ENCODE peak calls at places on chromosome 22, in six cellular contexts. N, T, A, P, I and F are unnamed samples.

GRCh38 chr22:32661296-32661695 is 140.2 kb upstream of the TIMP3 start:
- DNase-seq in P (no peak), N (no peak), I (no peak), T (peak), A (peak), F (no peak)

GRCh38 chr22:35218079-35218478 is 39.2 kb upstream of the HMGXB4 start:
- DNase-seq in T (no peak), N (no peak), P (peak), A (no peak), I (no peak), F (peak)

GRCh38 chr22:39456262-39457046 is at the start of gene MGAT3:
- DNase-seq in T (no peak), A (no peak), P (no peak), I (no peak), N (peak), F (no peak)

GRCh38 chr22:23061471-23062280 is 8.6 kb upstream of the GNAZ start:
- DNase-seq in T (no peak), P (no peak), N (no peak), A (no peak), I (no peak), F (no peak)

GRCh38 chr22:39994566-39995345 is at the start of gene FAM83F:
- DNase-seq in T (peak), N (peak), P (peak), I (no peak), A (peak), F (peak)

GRCh38 chr22:23053912-23054530 is 16.3 kb upstream of the GNAZ start:
- DNase-seq in P (no peak), I (no peak), A (no peak), T (no peak), N (no peak), F (no peak)

GRCh38 chr22:24430431-24431308 is 3.3 kb downstream of the ADORA2A start:
- DNase-seq in N (no peak), P (no peak), A (no peak), T (no peak), I (no peak), F (no peak)

GRCh38 chr22:45552580-45553332 is 50.1 kb downstream of the FBLN1 start:
- DNase-seq in I (no peak), P (peak), A (no peak), T (no peak), N (no peak), F (no peak)

GRCh38 chr22:41565403-41566054 is 4.7 kb downstream of the CSDC2 start:
- DNase-seq in I (no peak), N (no peak), A (peak), P (peak), T (peak), F (peak)

GRCh38 chr22:31891366-31892079 is 52.8 kb upstream of the YWHAH start:
- DNase-seq in T (no peak), A (no peak), I (no peak), N (peak), P (no peak), F (no peak)

GRCh38 chr22:41555325-41555724 is 5.5 kb upstream of the CSDC2 start:
- DNase-seq in A (no peak), N (no peak), T (no peak), P (no peak), I (no peak), F (no peak)

GRCh38 chr22:35337932-35338331 is 38.2 kb downstream of the TOM1 start:
- DNase-seq in T (no peak), N (no peak), I (no peak), P (no peak), A (no peak), F (no peak)

GRCh38 chr22:36336246-36337182 is 51.3 kb downstream of the MYH9 start:
- DNase-seq in T (no peak), A (no peak), I (no peak), N (no peak), P (no peak), F (no peak)

GRCh38 chr22:49307870-49308269 is 519.8 kb downstream of the BRD1 start:
- DNase-seq in P (no peak), I (no peak), N (no peak), T (no peak), A (no peak), F (no peak)

GRCh38 chr22:48715511-48715910 is 1112.2 kb downstream of the BRD1 start:
- DNase-seq in T (no peak), I (no peak), N (no peak), P (no peak), A (no peak), F (no peak)

GRCh38 chr22:29208879-29209623 is 3.4 kb downstream of the EMID1 start:
- DNase-seq in A (no peak), T (no peak), N (no peak), P (no peak), I (no peak), F (no peak)

GRCh38 chr22:45204751-45205623 is 35.7 kb downstream of the KIAA0930 start:
- DNase-seq in A (no peak), I (no peak), P (no peak), N (no peak), T (no peak), F (no peak)

GRCh38 chr22:42324991-42325710 is 54.7 kb upstream of the TCF20 start:
- DNase-seq in N (peak), T (no peak), A (no peak), P (no peak), I (no peak), F (no peak)

GRCh38 chr22:46004105-46004866 is 27.3 kb upstream of the WNT7B start:
- DNase-seq in P (no peak), N (no peak), A (no peak), I (no peak), T (no peak), F (no peak)

GRCh38 chr22:34324763-34325162 is 404.5 kb upstream of the LARGE1 start:
- DNase-seq in T (no peak), I (no peak), N (no peak), A (no peak), P (no peak), F (no peak)

GRCh38 chr22:28892175-28892731 is 8.9 kb downstream of the ZNRF3 start:
- DNase-seq in A (peak), T (no peak), P (peak), N (peak), I (no peak), F (no peak)

GRCh38 chr22:22143448-22143847 is 101.1 kb upstream of the VPREB1 start:
- DNase-seq in T (no peak), N (no peak), I (no peak), A (no peak), P (no peak), F (no peak)

GRCh38 chr22:47795477-47796127 is 1033.2 kb downstream of the TBC1D22A start:
- DNase-seq in N (no peak), P (no peak), I (no peak), T (no peak), A (no peak), F (no peak)

GRCh38 chr22:39995346-39996252 is 845 bp downstream of the FAM83F start:
- DNase-seq in T (peak), A (no peak), P (no peak), N (peak), I (no peak), F (no peak)